ENCODE peak calls at places on chromosomes 2 and 18, in four cellular contexts. G is adipocyte, N is right lobe of liver, F is psoas muscle. C is an unnamed sample. For H3K36me3, the result is how much of the 10 kb centered on the place peaks cover.

GRCh38 chr18:23225518-23225917 is 90.2 kb downstream of the CABLES1 start:
- DNase-seq in G (peak), N (no peak), F (no peak), C (peak)

GRCh38 chr2:136112949-136113766 is 4.8 kb downstream of the CXCR4 start:
- DNase-seq in G (no peak), N (no peak), F (no peak), C (no peak)

GRCh38 chr18:58202406-58202730 is 158.3 kb downstream of the NEDD4L start:
- DNase-seq in G (no peak), N (no peak), F (no peak), C (no peak)

GRCh38 chr2:175690113-175690716 is 311.9 kb downstream of the LNPK start:
- DNase-seq in G (peak), N (no peak), F (no peak), C (peak)

GRCh38 chr2:234494361-234495075 is 2.4 kb downstream of the ARL4C start:
- DNase-seq in G (peak), N (no peak), F (no peak), C (no peak)

GRCh38 chr18:41524674-41525470 is 430.2 kb upstream of the PIK3C3 start:
- DNase-seq in G (no peak), N (no peak), F (no peak), C (no peak)

GRCh38 chr2:196677404-196677803 is 37.9 kb downstream of the CCDC150 start:
- DNase-seq in G (peak), N (no peak), F (no peak), C (no peak)

GRCh38 chr18:68714356-68714706 is 577 bp downstream of the TMX3 start:
- DNase-seq in G (no peak), N (no peak), F (no peak), C (no peak)

GRCh38 chr2:100891911-100892642 is 72.1 kb downstream of the NPAS2 start:
- DNase-seq in G (peak), N (no peak), F (no peak), C (no peak)

GRCh38 chr2:104033399-104033798 is 820.5 kb upstream of the POU3F3 start:
- DNase-seq in G (no peak), N (no peak), F (no peak), C (no peak)

GRCh38 chr18:3791258-3791657 is 341.3 kb downstream of the TGIF1 start:
- DNase-seq in G (no peak), N (no peak), F (no peak), C (no peak)

GRCh38 chr2:172052000-172052983 is 33.0 kb upstream of the DLX1 start:
- DNase-seq in G (peak), N (no peak), F (no peak), C (no peak)

GRCh38 chr2:66446178-66446860 is 11.4 kb downstream of the MEIS1 start:
- DNase-seq in G (no peak), N (peak), F (peak), C (no peak)

GRCh38 chr2:121037480-121037879 is 247.5 kb downstream of the TFCP2L1 start:
- DNase-seq in G (no peak), N (no peak), F (no peak), C (no peak)

GRCh38 chr2:73979021-73979420 is 5.7 kb upstream of the TET3 start:
- DNase-seq in G (no peak), N (no peak), F (no peak), C (no peak)

GRCh38 chr2:71190959-71191943 is 35.7 kb downstream of the PAIP2B start:
- DNase-seq in G (peak), N (no peak), F (no peak), C (no peak)

GRCh38 chr2:165621086-165621560 is 151.6 kb downstream of the CSRNP3 start:
- DNase-seq in G (peak), N (no peak), F (no peak), C (peak)

GRCh38 chr2:160566717-160567116 is 73.1 kb upstream of the RBMS1 start:
- DNase-seq in G (peak), N (no peak), F (no peak), C (peak)

GRCh38 chr2:112643488-112643887 is 2.3 kb upstream of the SLC20A1 start:
- DNase-seq in G (no peak), N (no peak), F (no peak), C (no peak)

GRCh38 chr2:38116762-38117161 is 40.8 kb upstream of the CYP1B1 start:
- DNase-seq in G (peak), N (no peak), F (no peak), C (peak)

GRCh38 chr2:106667478-106668077 is 180.4 kb downstream of the CD8B2 start:
- DNase-seq in G (no peak), N (no peak), F (no peak), C (no peak)

GRCh38 chr18:50629148-50629631 is 69.3 kb downstream of the MAPK4 start:
- DNase-seq in G (no peak), N (no peak), F (no peak), C (no peak)

GRCh38 chr2:20439503-20439902 is 7.4 kb upstream of the RHOB start:
- DNase-seq in G (no peak), N (no peak), F (no peak), C (no peak)

GRCh38 chr2:72993585-72994280 is 76.4 kb downstream of the EMX1 start:
- DNase-seq in G (no peak), N (no peak), F (no peak), C (no peak)

GRCh38 chr18:11121426-11121825 is 27.9 kb downstream of the PIEZO2 start:
- DNase-seq in G (peak), N (no peak), F (no peak), C (no peak)

GRCh38 chr2:161651547-161651946 is 27.3 kb downstream of the SLC4A10 start:
- DNase-seq in G (no peak), N (no peak), F (no peak), C (no peak)

GRCh38 chr18:22650247-22650646 is 232.5 kb upstream of the CTAGE1 start:
- DNase-seq in G (peak), N (no peak), F (no peak), C (no peak)

GRCh38 chr2:211623096-211623495 is 915.5 kb downstream of the ERBB4 start:
- DNase-seq in G (no peak), N (no peak), F (no peak), C (no peak)

GRCh38 chr2:151973901-151974199 is 125.0 kb downstream of the CACNB4 start:
- DNase-seq in G (peak), N (no peak), F (peak), C (no peak)

GRCh38 chr2:76212305-76212985 is 501.7 kb upstream of the GCFC2 start:
- DNase-seq in G (no peak), N (no peak), F (no peak), C (no peak)

GRCh38 chr2:148132400-148132799 is 111.5 kb downstream of the MBD5 start:
- DNase-seq in G (peak), N (no peak), F (no peak), C (peak)

GRCh38 chr2:158487419-158487818 is 30.7 kb downstream of the PKP4 start:
- DNase-seq in G (peak), N (no peak), F (no peak), C (no peak)

GRCh38 chr2:172083725-172084483 is 1.4 kb upstream of the DLX1 start:
- DNase-seq in G (peak), N (no peak), F (no peak), C (no peak)

GRCh38 chr18:34493566-34494358 is 216.3 kb upstream of the DTNA start:
- DNase-seq in G (peak), N (peak), F (peak), C (no peak)

GRCh38 chr2:61485281-61485680 is 14.4 kb upstream of the USP34 start:
- DNase-seq in G (no peak), N (no peak), F (no peak), C (no peak)
- H3K36me3 ChIP-seq in G (half or more), N (under half), F (half or more), C (under half)

GRCh38 chr2:182980115-182980514 is 58.1 kb downstream of the NCKAP1 start:
- DNase-seq in G (peak), N (no peak), F (no peak), C (no peak)
- H3K36me3 ChIP-seq in G (half or more), N (under half), F (half or more), C (under half)

GRCh38 chr2:24209389-24210105 is 34.7 kb downstream of the FAM228A start:
- DNase-seq in G (no peak), N (no peak), F (no peak), C (no peak)
- H3K36me3 ChIP-seq in G (under half), N (under half), F (half or more), C (under half)

GRCh38 chr2:144493027-144493809 is 26.7 kb downstream of the ZEB2 start:
- DNase-seq in G (no peak), N (no peak), F (no peak), C (no peak)

GRCh38 chr2:144484201-144484948 is 35.5 kb downstream of the ZEB2 start:
- DNase-seq in G (no peak), N (no peak), F (no peak), C (no peak)

GRCh38 chr2:144490857-144491256 is 29.1 kb downstream of the ZEB2 start:
- DNase-seq in G (no peak), N (no peak), F (no peak), C (no peak)

GRCh38 chr2:144490017-144490416 is 29.9 kb downstream of the ZEB2 start:
- DNase-seq in G (no peak), N (no peak), F (no peak), C (no peak)

GRCh38 chr2:144489315-144489920 is 30.5 kb downstream of the ZEB2 start:
- DNase-seq in G (no peak), N (no peak), F (no peak), C (no peak)
- H3K36me3 ChIP-seq in G (under half), N (under half), F (under half), C (under half)

DNA sequence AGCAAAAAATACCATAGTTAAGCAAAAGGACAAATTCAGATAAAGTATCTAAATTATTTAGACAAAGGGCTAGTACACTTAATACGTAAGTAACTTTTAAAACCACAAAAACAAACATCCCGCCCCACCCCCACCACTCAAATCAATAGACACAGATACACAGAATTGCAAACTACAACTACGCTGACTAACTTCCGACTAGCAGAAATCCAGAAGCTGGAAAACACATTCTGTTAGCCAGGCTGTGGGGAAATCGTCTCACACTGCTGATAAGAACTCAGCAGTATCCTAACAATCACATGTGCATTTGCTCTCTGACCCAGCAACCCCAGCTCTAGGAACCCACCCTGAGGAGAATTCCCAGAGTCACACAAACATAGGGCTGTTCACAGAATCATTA is 16.6 kb downstream of the FAM168B start:
- DNase-seq in G (no peak), N (peak), F (no peak), C (no peak)
- H3K36me3 ChIP-seq in G (half or more), N (under half), F (half or more), C (under half)

GRCh38 chr2:65085148-65085547 is 28.9 kb downstream of the CEP68 start:
- DNase-seq in G (no peak), N (no peak), F (no peak), C (no peak)
- H3K36me3 ChIP-seq in G (half or more), N (under half), F (half or more), C (under half)

GRCh38 chr2:240785424-240786335 is 34.3 kb downstream of the KIF1A start:
- DNase-seq in G (no peak), N (peak), F (peak), C (no peak)
- H3K36me3 ChIP-seq in G (under half), N (under half), F (under half), C (under half)

GRCh38 chr2:65331361-65331760 is 101.0 kb downstream of the SPRED2 start:
- DNase-seq in G (no peak), N (no peak), F (no peak), C (no peak)

GRCh38 chr2:65326276-65326675 is 98.6 kb downstream of the ACTR2 start:
- DNase-seq in G (no peak), N (no peak), F (no peak), C (no peak)

GRCh38 chr2:65334714-65335113 is 97.7 kb downstream of the SPRED2 start:
- DNase-seq in G (no peak), N (no peak), F (no peak), C (no peak)

GRCh38 chr2:65325066-65325465 is 97.4 kb downstream of the ACTR2 start:
- DNase-seq in G (no peak), N (no peak), F (no peak), C (no peak)

GRCh38 chr2:65329551-65329950 is 101.9 kb downstream of the ACTR2 start:
- DNase-seq in G (no peak), N (no peak), F (no peak), C (no peak)
- H3K36me3 ChIP-seq in G (half or more), N (under half), F (under half), C (under half)

GRCh38 chr2:237353207-237353606 is 60.8 kb downstream of the COL6A3 start:
- DNase-seq in G (no peak), N (no peak), F (no peak), C (no peak)

GRCh38 chr2:237351046-237351445 is 62.9 kb downstream of the COL6A3 start:
- DNase-seq in G (no peak), N (no peak), F (no peak), C (no peak)

GRCh38 chr2:237351796-237352195 is 62.2 kb downstream of the COL6A3 start:
- DNase-seq in G (no peak), N (no peak), F (no peak), C (no peak)

GRCh38 chr2:237350597-237350996 is 63.4 kb downstream of the COL6A3 start:
- DNase-seq in G (no peak), N (no peak), F (no peak), C (no peak)

DNA sequence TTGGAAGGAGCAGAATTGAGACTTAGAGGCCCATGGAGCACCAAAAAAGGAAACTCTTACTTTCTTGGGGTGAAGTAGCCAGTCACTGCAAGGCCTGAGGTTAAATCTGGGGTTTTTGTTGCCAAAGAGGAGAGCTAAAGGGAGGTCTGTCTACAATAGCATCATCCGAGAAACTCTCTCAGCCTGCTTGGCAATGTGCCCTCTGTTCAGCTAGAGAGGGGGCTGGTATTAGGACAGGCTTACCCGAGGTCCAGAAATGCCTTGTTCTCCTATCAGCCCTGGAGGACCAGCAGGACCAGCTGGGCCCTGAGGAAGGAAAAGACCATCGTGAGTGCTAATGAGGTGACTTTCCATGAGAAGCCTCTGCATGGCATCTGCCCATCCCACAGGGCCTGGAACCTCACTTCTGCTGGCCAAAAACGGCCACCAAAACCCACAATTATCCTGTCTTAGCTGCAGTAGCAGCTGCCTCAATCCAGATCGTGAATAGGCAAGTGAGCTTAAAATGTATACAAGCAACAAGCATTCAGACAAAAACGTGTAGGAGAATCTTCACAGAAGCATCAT is 61.6 kb downstream of the COL6A3 start:
- DNase-seq in G (no peak), N (no peak), F (no peak), C (no peak)
- H3K36me3 ChIP-seq in G (half or more), N (under half), F (under half), C (under half)

C was measured in BJ.